ENCODE peak calls at places on chromosomes 1 and 21, in seven cellular contexts. Q is GM23338, N is fibroblast of mammary gland, X is cardiac fibroblast, D is kidney epithelial cell, U is Panc1, J is adrenal gland. F is an unnamed sample.

GRCh38 chr1:56326056-56326455 is 253.3 kb downstream of the PLPP3 start:
- DNase-seq in Q (no peak), N (no peak), X (peak; percentile 31), D (no peak), U (no peak), J (no peak), F (peak; percentile 16)

GRCh38 chr1:3262681-3263286 is 191.7 kb upstream of the ARHGEF16 start:
- DNase-seq in Q (no peak), N (no peak), X (no peak), D (no peak), U (no peak), J (no peak), F (no peak)

GRCh38 chr1:170705981-170706380 is 42.0 kb downstream of the PRRX1 start:
- DNase-seq in Q (no peak), N (no peak), X (no peak), D (no peak), U (no peak), J (no peak), F (no peak)

GRCh38 chr1:22089787-22090186 is 37.3 kb downstream of the CDC42 start:
- DNase-seq in Q (peak; percentile 80), N (no peak), X (no peak), D (no peak), U (no peak), J (no peak), F (no peak)

GRCh38 chr21:43295016-43295958 is 126.5 kb downstream of the CRYAA start:
- DNase-seq in Q (no peak), N (peak; percentile 37), X (no peak), D (no peak), U (no peak), J (no peak), F (no peak)

GRCh38 chr1:222026280-222026679 is 284.4 kb upstream of the DUSP10 start:
- DNase-seq in Q (no peak), N (no peak), X (no peak), D (no peak), U (no peak), J (no peak), F (no peak)

GRCh38 chr1:58754683-58755467 is 29.0 kb downstream of the JUN start:
- DNase-seq in Q (no peak), N (no peak), X (no peak), D (no peak), U (no peak), J (no peak), F (no peak)

GRCh38 chr1:235326719-235327558 is 1.0 kb downstream of the ARID4B start:
- DNase-seq in Q (peak; percentile 69), N (no peak), X (peak; percentile 15), D (no peak), U (no peak), J (peak; percentile 63), F (peak; percentile 19)

GRCh38 chr1:232594768-232595698 is 34.9 kb downstream of the SIPA1L2 start:
- DNase-seq in Q (no peak), N (no peak), X (no peak), D (no peak), U (no peak), J (no peak), F (no peak)

GRCh38 chr1:25484096-25484495 is 53.4 kb downstream of the MACO1 start:
- DNase-seq in Q (peak; percentile 24), N (no peak), X (no peak), D (no peak), U (no peak), J (peak; percentile 90), F (no peak)

GRCh38 chr1:36497207-36497606 is 14.5 kb upstream of the CSF3R start:
- DNase-seq in Q (no peak), N (no peak), X (peak; percentile 41), D (no peak), U (no peak), J (no peak), F (no peak)

GRCh38 chr1:238152119-238152518 is 261.4 kb upstream of the ZP4 start:
- DNase-seq in Q (no peak), N (no peak), X (no peak), D (no peak), U (no peak), J (no peak), F (no peak)

GRCh38 chr1:60923287-60924110 is 158.9 kb upstream of the NFIA start:
- DNase-seq in Q (no peak), N (no peak), X (no peak), D (no peak), U (no peak), J (peak; percentile 61), F (no peak)

GRCh38 chr1:102550729-102551384 is 554.1 kb upstream of the OLFM3 start:
- DNase-seq in Q (peak; percentile 78), N (peak; percentile 2), X (peak; percentile 23), D (no peak), U (no peak), J (no peak), F (peak; percentile 45)

GRCh38 chr1:205916541-205916940 is 26.7 kb downstream of the SLC26A9 start:
- DNase-seq in Q (no peak), N (peak; percentile 41), X (no peak), D (no peak), U (no peak), J (no peak), F (no peak)

GRCh38 chr1:3530931-3531818 is 76.7 kb downstream of the ARHGEF16 start:
- DNase-seq in Q (peak; percentile 94), N (peak; percentile 8), X (peak; percentile 70), D (peak; percentile 31), U (no peak), J (no peak), F (peak; percentile 31)

GRCh38 chr1:145824499-145824842 is 471 bp downstream of the POLR3C start:
- DNase-seq in Q (no peak), N (no peak), X (no peak), D (no peak), U (no peak), J (no peak), F (no peak)

GRCh38 chr1:227883073-227883520 is 64.6 kb downstream of the WNT9A start:
- DNase-seq in Q (no peak), N (no peak), X (no peak), D (no peak), U (no peak), J (peak; percentile 27), F (no peak)

GRCh38 chr21:46052703-46053651 is 44.9 kb upstream of the COL6A2 start:
- DNase-seq in Q (no peak), N (peak; percentile 98), X (peak; percentile 63), D (peak; percentile 81), U (no peak), J (peak; percentile 39), F (peak; percentile 81)

GRCh38 chr21:41204736-41205135 is 36.8 kb downstream of the BACE2 start:
- DNase-seq in Q (no peak), N (no peak), X (no peak), D (no peak), U (no peak), J (no peak), F (no peak)
- TF ChIP-seq CTCF in Q (no peak), N (no peak), X (no peak), D (no peak), U (no peak), J (no peak), F (no peak)

GRCh38 chr1:224329842-224330753 is at the start of gene NVL:
- DNase-seq in Q (peak; percentile 97), N (peak; percentile 88), X (peak; percentile 91), D (peak; percentile 45), U (peak; percentile 74), J (peak; percentile 89), F (peak; percentile 89)

GRCh38 chr1:224329484-224329841 is 509 bp downstream of the NVL start:
- DNase-seq in Q (peak; percentile 3), N (no peak), X (no peak), D (no peak), U (no peak), J (no peak), F (no peak)

GRCh38 chr1:224333309-224333926 is 3.4 kb upstream of the NVL start:
- DNase-seq in Q (peak; percentile 81), N (peak; percentile 75), X (peak; percentile 74), D (no peak), U (peak; percentile 65), J (no peak), F (peak; percentile 79)

GRCh38 chr1:224331824-224332223 is 1.9 kb upstream of the NVL start:
- DNase-seq in Q (no peak), N (no peak), X (no peak), D (no peak), U (no peak), J (no peak), F (no peak)

GRCh38 chr1:224331326-224331725 is 1.4 kb upstream of the NVL start:
- DNase-seq in Q (no peak), N (no peak), X (no peak), D (no peak), U (no peak), J (no peak), F (no peak)
- H3K4me3 ChIP-seq in Q (no peak overlapping the region), N (no peak overlapping the region), X (no peak overlapping the region), D (no peak overlapping the region), U (no peak overlapping the region), J (no peak overlapping the region), F (no peak overlapping the region)

GRCh38 chr1:164723296-164723731 is 164.3 kb downstream of the PBX1 start:
- DNase-seq in Q (no peak), N (no peak), X (no peak), D (no peak), U (no peak), J (no peak), F (no peak)

GRCh38 chr1:164718821-164719220 is 159.8 kb downstream of the PBX1 start:
- DNase-seq in Q (no peak), N (peak; percentile 72), X (peak; percentile 59), D (no peak), U (no peak), J (no peak), F (peak; percentile 48)

GRCh38 chr1:164719676-164720075 is 160.7 kb downstream of the PBX1 start:
- DNase-seq in Q (no peak), N (no peak), X (no peak), D (no peak), U (no peak), J (no peak), F (no peak)

GRCh38 chr1:164721037-164721496 is 162.1 kb downstream of the PBX1 start:
- DNase-seq in Q (no peak), N (no peak), X (no peak), D (no peak), U (no peak), J (no peak), F (no peak)

DNA sequence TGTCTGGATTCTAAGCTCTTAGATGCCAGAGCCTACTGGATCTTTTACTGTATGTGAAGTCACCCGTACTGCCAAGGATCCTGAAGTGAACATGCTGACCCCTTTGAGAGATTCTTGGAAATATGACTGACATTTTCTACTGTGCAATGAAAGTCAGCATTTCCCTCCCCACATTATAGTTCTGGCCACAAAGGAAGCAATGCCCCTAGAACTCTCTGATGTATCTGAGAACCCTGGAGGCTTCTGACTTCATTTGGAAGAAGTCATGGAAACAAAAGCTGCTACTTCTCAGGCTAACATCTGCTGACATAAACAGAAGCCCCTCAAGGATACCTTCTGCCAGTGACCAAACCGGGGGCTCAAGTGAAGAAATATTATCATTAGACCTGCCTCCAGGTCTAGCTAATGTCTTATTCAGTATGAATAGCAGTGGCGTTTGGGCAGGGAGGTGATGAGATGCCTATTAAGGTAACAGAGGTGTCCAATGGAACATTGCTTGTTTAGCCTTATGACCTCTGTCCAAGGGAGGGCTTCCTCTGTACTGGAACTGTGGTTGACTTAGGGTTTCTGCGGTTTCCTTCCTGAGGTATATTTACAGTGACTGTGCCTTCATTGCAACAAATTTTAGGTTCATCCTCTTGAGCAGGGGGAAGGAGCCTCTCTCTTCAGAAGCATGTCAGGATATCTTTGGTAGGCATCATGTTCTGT is 161.5 kb downstream of the PBX1 start:
- DNase-seq in Q (no peak), N (no peak), X (no peak), D (no peak), U (no peak), J (no peak), F (no peak)
- TF ChIP-seq CTCF in Q (no peak), N (no peak), X (no peak), D (no peak), U (no peak), J (no peak), F (no peak)

GRCh38 chr1:66003690-66004089 is 211.0 kb downstream of the PDE4B start:
- DNase-seq in Q (peak; percentile 58), N (no peak), X (no peak), D (no peak), U (no peak), J (no peak), F (no peak)
- H3K4me3 ChIP-seq in Q (no peak overlapping the region), N (no peak overlapping the region), X (no peak overlapping the region), D (no peak overlapping the region), U (no peak overlapping the region), J (no peak overlapping the region), F (no peak overlapping the region)

F was measured in fibroblast of pulmonary artery.